ENCODE peak calls at places on chromosomes 3 and 15, in six cellular contexts. C, V, F, A, X and Q are unnamed samples.

GRCh38 chr3:142964150-142964498 is 650 bp upstream of the PAQR9 start:
- DNase-seq in C (no peak), V (no peak), F (no peak), A (no peak), X (no peak), Q (no peak)

GRCh38 chr3:37054370-37054769 is 61.1 kb downstream of the MLH1 start:
- DNase-seq in C (no peak), V (no peak), F (no peak), A (no peak), X (no peak), Q (no peak)

GRCh38 chr3:73449774-73450173 is 175.0 kb downstream of the PDZRN3 start:
- DNase-seq in C (no peak), V (no peak), F (no peak), A (no peak), X (no peak), Q (no peak)

GRCh38 chr3:149678365-149678948 is 20.6 kb upstream of the WWTR1 start:
- DNase-seq in C (no peak), V (peak; percentile 22), F (no peak), A (no peak), X (no peak), Q (no peak)

GRCh38 chr3:70832035-70832795 is 519.8 kb upstream of the MDFIC2 start:
- DNase-seq in C (no peak), V (no peak), F (no peak), A (no peak), X (no peak), Q (no peak)

GRCh38 chr15:58440181-58440910 is 8.6 kb downstream of the LIPC start:
- DNase-seq in C (peak; percentile 64), V (no peak), F (no peak), A (no peak), X (no peak), Q (no peak)

GRCh38 chr3:18725668-18726407 is 300.7 kb upstream of the SATB1 start:
- DNase-seq in C (no peak), V (no peak), F (peak; percentile 50), A (peak; percentile 70), X (no peak), Q (no peak)

GRCh38 chr3:44104668-44105321 is 136.9 kb upstream of the TOPAZ1 start:
- DNase-seq in C (peak; percentile 93), V (no peak), F (peak; percentile 18), A (no peak), X (no peak), Q (peak; percentile 18)

GRCh38 chr3:11845661-11846060 is 1.0 kb downstream of the TAMM41 start:
- DNase-seq in C (peak; percentile 32), V (no peak), F (no peak), A (peak; percentile 19), X (no peak), Q (no peak)

GRCh38 chr3:107220538-107220937 is 156.7 kb upstream of the CCDC54 start:
- DNase-seq in C (no peak), V (no peak), F (no peak), A (no peak), X (no peak), Q (no peak)

GRCh38 chr3:4825572-4826236 is 153.5 kb upstream of the BHLHE40 start:
- DNase-seq in C (no peak), V (no peak), F (no peak), A (no peak), X (no peak), Q (no peak)

GRCh38 chr15:59687831-59688230 is 1.3 kb downstream of the BNIP2 start:
- DNase-seq in C (peak; percentile 18), V (no peak), F (peak; percentile 13), A (peak; percentile 31), X (no peak), Q (peak; percentile 62)

GRCh38 chr15:85707519-85708338 is 87.0 kb downstream of the KLHL25 start:
- DNase-seq in C (no peak), V (no peak), F (no peak), A (no peak), X (no peak), Q (no peak)

GRCh38 chr3:4071481-4072184 is 231.5 kb upstream of the SETMAR start:
- DNase-seq in C (no peak), V (no peak), F (no peak), A (no peak), X (no peak), Q (no peak)

GRCh38 chr15:70093481-70094309 is 4.0 kb downstream of the TLE3 start:
- DNase-seq in C (no peak), V (peak; percentile 24), F (no peak), A (no peak), X (no peak), Q (no peak)

GRCh38 chr15:69011641-69012040 is 2.9 kb upstream of the NOX5 start:
- DNase-seq in C (no peak), V (no peak), F (no peak), A (no peak), X (no peak), Q (no peak)

GRCh38 chr3:188149587-188149986 is 4.4 kb upstream of the LPP start:
- DNase-seq in C (no peak), V (no peak), F (no peak), A (no peak), X (no peak), Q (no peak)

GRCh38 chr3:110743202-110743601 is 328.4 kb upstream of the NECTIN3 start:
- DNase-seq in C (no peak), V (peak; percentile 14), F (no peak), A (no peak), X (no peak), Q (no peak)

GRCh38 chr3:140251678-140252077 is 316.7 kb downstream of the CLSTN2 start:
- DNase-seq in C (no peak), V (no peak), F (no peak), A (no peak), X (no peak), Q (no peak)

GRCh38 chr15:31280037-31280830 is 46.4 kb upstream of the KLF13 start:
- DNase-seq in C (no peak), V (peak; percentile 98), F (no peak), A (no peak), X (no peak), Q (peak; percentile 0)

GRCh38 chr15:72237286-72238224 is 6.6 kb upstream of the PKM start:
- DNase-seq in C (peak; percentile 96), V (no peak), F (peak; percentile 28), A (no peak), X (peak; percentile 51), Q (peak; percentile 94)

GRCh38 chr3:102078864-102079808 is 229.8 kb downstream of the NFKBIZ start:
- DNase-seq in C (no peak), V (no peak), F (peak; percentile 72), A (peak; percentile 42), X (no peak), Q (no peak)

GRCh38 chr3:196772897-196773296 is 33.2 kb downstream of the PAK2 start:
- DNase-seq in C (no peak), V (no peak), F (no peak), A (no peak), X (no peak), Q (no peak)

GRCh38 chr15:34109775-34110663 is 8.1 kb downstream of the PGBD4 start:
- DNase-seq in C (peak; percentile 51), V (peak; percentile 15), F (no peak), A (peak; percentile 8), X (no peak), Q (no peak)

GRCh38 chr15:31448635-31448979 is 122.0 kb downstream of the KLF13 start:
- DNase-seq in C (no peak), V (no peak), F (no peak), A (no peak), X (no peak), Q (no peak)